ENCODE peak calls at places on chromosome 21, in four cellular contexts. Y is mucosa of gallbladder, M is HL-60, L is stromal cell of bone marrow. R is an unnamed sample.

GRCh38 chr21:26140185-26140584 is 30.4 kb downstream of the APP start:
- DNase-seq in Y (peak), M (peak), L (peak), R (no peak)

GRCh38 chr21:15415541-15416261 is 314.1 kb upstream of the USP25 start:
- DNase-seq in Y (no peak), M (no peak), L (peak), R (no peak)

GRCh38 chr21:27677547-27677946 is 710.7 kb upstream of the ADAMTS5 start:
- DNase-seq in Y (no peak), M (no peak), L (no peak), R (no peak)

GRCh38 chr21:45471229-45472052 is 66.5 kb downstream of the COL18A1 start:
- DNase-seq in Y (peak), M (no peak), L (peak), R (no peak)

GRCh38 chr21:30479259-30479658 is 908 bp downstream of the KRTAP19-1 start:
- DNase-seq in Y (no peak), M (no peak), L (no peak), R (no peak)

GRCh38 chr21:42199488-42200463 is 19.2 kb upstream of the ABCG1 start:
- DNase-seq in Y (no peak), M (peak), L (peak), R (no peak)

GRCh38 chr21:33069994-33070811 is at the start of gene OLIG1:
- DNase-seq in Y (no peak), M (peak), L (no peak), R (no peak)

GRCh38 chr21:46159390-46159789 is 4.0 kb upstream of the FTCD start:
- DNase-seq in Y (no peak), M (no peak), L (no peak), R (no peak)

GRCh38 chr21:39003982-39004775 is 179.1 kb downstream of the PSMG1 start:
- DNase-seq in Y (no peak), M (no peak), L (peak), R (no peak)

GRCh38 chr21:45572231-45572630 is 30.0 kb upstream of the SLC19A1 start:
- DNase-seq in Y (no peak), M (no peak), L (no peak), R (no peak)

GRCh38 chr21:40049031-40049958 is 182.1 kb downstream of the PCP4 start:
- DNase-seq in Y (no peak), M (peak), L (no peak), R (no peak)

GRCh38 chr21:17340081-17340480 is 172.8 kb upstream of the CXADR start:
- DNase-seq in Y (no peak), M (no peak), L (no peak), R (no peak)

GRCh38 chr21:26061437-26061836 is 109.1 kb downstream of the APP start:
- DNase-seq in Y (no peak), M (peak), L (peak), R (no peak)

GRCh38 chr21:36250423-36251075 is 69.4 kb upstream of the MORC3 start:
- DNase-seq in Y (no peak), M (no peak), L (no peak), R (no peak)

GRCh38 chr21:37193006-37193405 is 74.1 kb downstream of the VPS26C start:
- DNase-seq in Y (no peak), M (no peak), L (no peak), R (no peak)

GRCh38 chr21:37146320-37147225 is 73.5 kb downstream of the TTC3 start:
- DNase-seq in Y (no peak), M (no peak), L (no peak), R (no peak)

GRCh38 chr21:34734696-34735095 is 65.9 kb downstream of the CLIC6 start:
- DNase-seq in Y (no peak), M (no peak), L (no peak), R (no peak)

GRCh38 chr21:38089763-38090046 is 167.1 kb upstream of the KCNJ15 start:
- DNase-seq in Y (no peak), M (no peak), L (no peak), R (no peak)

GRCh38 chr21:40507978-40508377 is 339.0 kb downstream of the DSCAM start:
- DNase-seq in Y (no peak), M (no peak), L (peak), R (no peak)

GRCh38 chr21:44071359-44072104 is 35.7 kb upstream of the PWP2 start:
- DNase-seq in Y (no peak), M (no peak), L (no peak), R (no peak)

GRCh38 chr21:33229099-33229775 is 501 bp upstream of the IFNAR2 start:
- DNase-seq in Y (no peak), M (no peak), L (no peak), R (no peak)

GRCh38 chr21:29637553-29637952 is 302.2 kb downstream of the GRIK1 start:
- DNase-seq in Y (no peak), M (no peak), L (no peak), R (no peak)

GRCh38 chr21:38228115-38228514 is 28.7 kb upstream of the KCNJ15 start:
- DNase-seq in Y (peak), M (no peak), L (no peak), R (no peak)

GRCh38 chr21:17045214-17045835 is 467.5 kb upstream of the CXADR start:
- DNase-seq in Y (no peak), M (no peak), L (peak), R (no peak)

GRCh38 chr21:37210017-37210593 is 57.0 kb downstream of the VPS26C start:
- DNase-seq in Y (no peak), M (peak), L (no peak), R (no peak)

GRCh38 chr21:42433946-42434551 is 30.3 kb downstream of the UBASH3A start:
- DNase-seq in Y (peak), M (no peak), L (no peak), R (no peak)

R was measured in stimulated activated CD4-positive, alpha-beta T cell treated with anti-CD3 and anti-CD28 coated beads, Interleukin-1b, Interleukin-23, amount 100 ng/mL, for 1 hour.